ENCODE peak calls at places on chromosomes 4 and X, in ten cellular contexts. Q, P, S, G, L, C, I, F, U and N are unnamed samples.

GRCh38 chr4:17128268-17128667 is 229.8 kb upstream of the LDB2 start:
- DNase-seq in Q (peak; percentile 53), P (no peak), S (no peak), G (no peak), L (no peak), C (no peak), I (no peak), F (no peak), U (no peak), N (no peak)

GRCh38 chr4:123505077-123505456 is 108.5 kb downstream of the SPRY1 start:
- DNase-seq in Q (peak; percentile 41), P (no peak), S (no peak), G (no peak), L (peak; percentile 86), C (no peak), I (no peak), F (no peak), U (no peak), N (peak; percentile 66)

GRCh38 chr4:78864405-78865024 is 74.7 kb downstream of the PAQR3 start:
- DNase-seq in Q (peak; percentile 92), P (no peak), S (no peak), G (no peak), L (peak; percentile 61), C (peak; percentile 51), I (no peak), F (peak; percentile 66), U (no peak), N (peak; percentile 53)

GRCh38 chr4:123319639-123320038 is 77.0 kb upstream of the SPRY1 start:
- DNase-seq in Q (no peak), P (no peak), S (no peak), G (no peak), L (no peak), C (no peak), I (no peak), F (no peak), U (no peak), N (no peak)

GRCh38 chr4:1252928-1253492 is 4.1 kb upstream of the CTBP1 start:
- DNase-seq in Q (no peak), P (no peak), S (no peak), G (no peak), L (no peak), C (no peak), I (no peak), F (no peak), U (no peak), N (no peak)

GRCh38 chr4:145083891-145084640 is 13.9 kb downstream of the ANAPC10 start:
- DNase-seq in Q (no peak), P (no peak), S (no peak), G (no peak), L (peak; percentile 83), C (no peak), I (no peak), F (no peak), U (no peak), N (no peak)

GRCh38 chr4:10697071-10697470 is 12.5 kb upstream of the CLNK start:
- DNase-seq in Q (no peak), P (no peak), S (no peak), G (no peak), L (no peak), C (no peak), I (no peak), F (no peak), U (no peak), N (no peak)

GRCh38 chr4:112112590-112113170 is 32.6 kb upstream of the FAM241A start:
- DNase-seq in Q (no peak), P (no peak), S (no peak), G (no peak), L (no peak), C (no peak), I (peak; percentile 24), F (no peak), U (no peak), N (peak; percentile 12)

GRCh38 chr4:45566896-45567603 is 556.8 kb downstream of the GABRG1 start:
- DNase-seq in Q (no peak), P (peak; percentile 40), S (no peak), G (peak; percentile 69), L (no peak), C (no peak), I (no peak), F (no peak), U (no peak), N (no peak)

GRCh38 chrX:130085551-130085986 is 24.7 kb downstream of the ELF4 start:
- DNase-seq in Q (no peak), P (no peak), S (no peak), G (no peak), L (no peak), C (no peak), I (no peak), F (no peak), U (no peak), N (peak; percentile 34)

GRCh38 chrX:36856849-36857248 is 151.3 kb upstream of the FAM47C start:
- DNase-seq in Q (no peak), P (no peak), S (no peak), G (no peak), L (no peak), C (no peak), I (no peak), F (peak; percentile 51), U (no peak), N (no peak)

DNA sequence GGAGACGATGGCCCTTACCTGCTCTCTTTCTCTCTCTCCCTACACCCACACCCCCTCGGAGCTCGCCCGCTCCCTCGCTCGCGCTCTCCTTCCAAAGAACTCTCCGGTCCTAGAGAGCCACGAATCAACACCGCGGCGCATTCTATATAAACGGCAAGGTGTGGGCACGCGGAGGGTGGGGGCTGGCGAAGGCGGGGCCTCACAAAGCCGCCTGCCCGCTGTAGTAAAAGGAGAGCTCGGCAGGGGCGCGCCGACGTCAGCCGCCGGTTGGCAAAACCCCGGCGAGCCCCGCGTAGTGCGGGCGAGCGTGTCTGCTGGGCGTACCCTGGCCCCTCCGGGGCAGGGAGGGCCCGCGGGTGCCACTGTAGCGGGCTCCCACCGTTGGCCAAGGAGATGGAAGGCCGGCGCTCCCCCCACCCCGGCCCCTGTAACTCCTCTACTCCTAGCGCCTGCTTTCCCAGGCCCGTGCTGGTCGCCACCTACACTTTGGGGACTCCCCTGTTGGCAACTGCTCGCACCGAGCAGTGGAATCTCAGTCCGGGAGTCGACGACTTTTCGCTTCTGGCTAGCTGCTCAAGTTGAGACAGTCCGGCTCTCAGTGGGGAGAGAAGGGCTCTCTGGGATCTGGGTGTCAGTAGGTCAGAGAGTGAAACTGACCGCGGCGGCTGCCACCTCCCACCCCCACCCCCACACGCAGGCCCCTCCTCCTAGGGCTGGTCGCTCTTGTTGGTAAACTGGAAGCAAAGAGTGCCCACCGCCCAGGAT is 325.5 kb upstream of the F9 start:
- DNase-seq in Q (peak; percentile 1), P (peak; percentile 45), S (no peak), G (peak; percentile 84), L (peak; percentile 82), C (no peak), I (peak; percentile 24), F (peak; percentile 83), U (peak; percentile 53), N (no peak)
- H3K27me3 ChIP-seq in Q (peaks cover 21% of the 10 kb centered on the region), P (no peaks in the 10 kb centered on the region), S (peaks cover 3% of the 10 kb centered on the region), G (no peaks in the 10 kb centered on the region), L (no peaks in the 10 kb centered on the region), C (no peaks in the 10 kb centered on the region), I (peaks cover 15% of the 10 kb centered on the region), F (no peaks in the 10 kb centered on the region), U (no peaks in the 10 kb centered on the region), N (no peaks in the 10 kb centered on the region)

GRCh38 chrX:113297456-113297855 is 456.8 kb upstream of the AMOT start:
- DNase-seq in Q (peak; percentile 46), P (no peak), S (no peak), G (no peak), L (no peak), C (no peak), I (no peak), F (no peak), U (no peak), N (no peak)
- H3K27me3 ChIP-seq in Q (peaks cover 3% of the 10 kb centered on the region), P (no peaks in the 10 kb centered on the region), S (no peaks in the 10 kb centered on the region), G (no peaks in the 10 kb centered on the region), L (no peaks in the 10 kb centered on the region), C (no peaks in the 10 kb centered on the region), I (no peaks in the 10 kb centered on the region), F (no peaks in the 10 kb centered on the region), U (no peaks in the 10 kb centered on the region), N (no peaks in the 10 kb centered on the region)

DNA sequence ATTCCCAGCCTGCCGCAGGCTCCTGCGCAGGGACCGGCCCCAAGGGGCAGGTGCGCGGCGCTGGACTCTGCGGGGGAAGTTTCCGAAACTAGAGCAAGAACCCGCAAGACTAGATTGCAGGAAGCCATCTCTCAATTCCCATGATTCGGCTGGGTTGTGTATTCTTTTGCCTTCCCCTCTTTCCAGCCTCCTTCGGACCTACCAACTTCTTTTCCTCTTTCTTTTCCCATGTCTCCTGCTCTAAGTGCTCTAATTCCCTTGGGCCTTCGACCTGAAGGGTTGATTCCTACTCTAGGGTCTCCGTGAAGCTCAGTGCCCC is 645 bp upstream of the OPHN1 start:
- DNase-seq in Q (no peak), P (no peak), S (no peak), G (no peak), L (no peak), C (no peak), I (no peak), F (no peak), U (no peak), N (no peak)
- H3K27me3 ChIP-seq in Q (peaks cover 3% of the 10 kb centered on the region), P (no peaks in the 10 kb centered on the region), S (peaks cover 3% of the 10 kb centered on the region), G (no peaks in the 10 kb centered on the region), L (no peaks in the 10 kb centered on the region), C (no peaks in the 10 kb centered on the region), I (no peaks in the 10 kb centered on the region), F (no peaks in the 10 kb centered on the region), U (no peaks in the 10 kb centered on the region), N (no peaks in the 10 kb centered on the region)

DNA sequence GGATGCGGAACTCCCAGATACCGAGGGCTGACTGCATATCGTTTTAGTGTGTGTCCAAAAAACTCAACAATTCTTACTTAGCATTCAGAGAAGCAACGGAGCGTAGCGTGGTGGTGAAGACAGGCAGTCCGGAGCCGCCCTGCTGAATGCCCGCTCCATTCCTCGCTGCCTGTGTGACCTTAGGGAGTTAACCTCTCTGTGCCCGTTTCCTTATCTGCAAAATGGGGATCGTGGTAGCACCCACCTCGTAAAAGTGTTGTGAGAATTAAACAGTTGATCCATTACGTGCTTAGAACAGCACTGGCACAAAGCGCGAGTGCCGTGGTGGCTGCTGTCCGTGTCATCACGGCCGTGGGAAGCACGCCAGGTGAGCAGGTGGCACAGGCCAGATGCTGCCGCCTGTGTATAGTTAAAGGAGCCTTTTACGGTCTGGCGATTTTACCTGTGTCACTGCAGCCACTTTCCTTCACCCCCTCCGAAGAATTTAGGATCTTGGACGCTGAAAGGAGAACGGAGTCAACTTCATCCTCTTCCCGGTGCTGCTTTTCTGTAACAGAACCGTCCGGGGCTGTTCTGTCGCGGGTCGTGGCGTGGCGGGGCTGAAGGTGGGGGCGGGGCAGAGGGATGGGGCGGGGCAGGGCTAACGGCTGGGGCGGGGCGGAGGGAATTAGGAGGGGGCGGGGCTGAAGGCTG is 884 bp downstream of the CCDC110 start:
- DNase-seq in Q (peak; percentile 60), P (peak; percentile 81), S (no peak), G (peak; percentile 85), L (peak; percentile 50), C (peak; percentile 65), I (peak; percentile 78), F (peak; percentile 21), U (peak; percentile 67), N (no peak)
- H3K27me3 ChIP-seq in Q (no peaks in the 10 kb centered on the region), P (no peaks in the 10 kb centered on the region), S (no peaks in the 10 kb centered on the region), G (no peaks in the 10 kb centered on the region), L (no peaks in the 10 kb centered on the region), C (no peaks in the 10 kb centered on the region), I (no peaks in the 10 kb centered on the region), F (peaks cover 34% of the 10 kb centered on the region), U (no peaks in the 10 kb centered on the region), N (no peaks in the 10 kb centered on the region)

GRCh38 chr4:41763741-41764140 is 15.2 kb upstream of the PHOX2B start:
- DNase-seq in Q (no peak), P (no peak), S (no peak), G (no peak), L (no peak), C (no peak), I (no peak), F (no peak), U (no peak), N (no peak)
- H3K27me3 ChIP-seq in Q (peaks cover 14% of the 10 kb centered on the region), P (peaks cover 46% of the 10 kb centered on the region), S (peaks cover 3% of the 10 kb centered on the region), G (no peaks in the 10 kb centered on the region), L (no peaks in the 10 kb centered on the region), C (no peaks in the 10 kb centered on the region), I (no peaks in the 10 kb centered on the region), F (peaks cover 24% of the 10 kb centered on the region), U (peaks cover 13% of the 10 kb centered on the region), N (no peaks in the 10 kb centered on the region)